ENCODE peak calls at places on chromosome 14, in ten cellular contexts. L, Q, T, N, Y, I, W, K, F and V are unnamed samples.

GRCh38 chr14:64541261-64541970 is 875 bp downstream of the HSPA2 start:
- DNase-seq in L (no peak), Q (peak; percentile 67), T (no peak), N (no peak), Y (no peak), I (no peak), W (no peak), K (no peak), F (peak; percentile 43), V (no peak)

GRCh38 chr14:38145142-38145541 is 62.6 kb upstream of the SSTR1 start:
- DNase-seq in L (no peak), Q (no peak), T (no peak), N (no peak), Y (no peak), I (no peak), W (no peak), K (no peak), F (peak; percentile 35), V (no peak)

GRCh38 chr14:90624732-90625444 is 191.3 kb downstream of the TTC7B start:
- DNase-seq in L (no peak), Q (no peak), T (no peak), N (no peak), Y (peak; percentile 39), I (no peak), W (peak; percentile 4), K (no peak), F (no peak), V (no peak)

GRCh38 chr14:103056322-103057027 is 874 bp downstream of the CDC42BPB start:
- DNase-seq in L (no peak), Q (peak; percentile 81), T (no peak), N (no peak), Y (peak; percentile 55), I (peak; percentile 61), W (no peak), K (peak; percentile 71), F (no peak), V (peak; percentile 41)

GRCh38 chr14:77603654-77604270 is 12.7 kb downstream of the SPTLC2 start:
- DNase-seq in L (no peak), Q (peak; percentile 57), T (no peak), N (no peak), Y (no peak), I (no peak), W (no peak), K (peak; percentile 38), F (peak; percentile 34), V (peak; percentile 39)

GRCh38 chr14:23520899-23521521 is 30.6 kb downstream of the ZFHX2 start:
- DNase-seq in L (no peak), Q (no peak), T (no peak), N (no peak), Y (no peak), I (no peak), W (no peak), K (no peak), F (no peak), V (no peak)

GRCh38 chr14:96198430-96199133 is 6.1 kb upstream of the BDKRB2 start:
- DNase-seq in L (no peak), Q (no peak), T (no peak), N (no peak), Y (no peak), I (no peak), W (no peak), K (no peak), F (no peak), V (no peak)

GRCh38 chr14:97299661-97300060 is 502.5 kb downstream of the VRK1 start:
- DNase-seq in L (no peak), Q (no peak), T (no peak), N (no peak), Y (no peak), I (no peak), W (no peak), K (peak; percentile 16), F (no peak), V (no peak)

GRCh38 chr14:95244587-95244986 is 75.1 kb downstream of the CLMN start:
- DNase-seq in L (no peak), Q (no peak), T (no peak), N (no peak), Y (no peak), I (no peak), W (no peak), K (no peak), F (no peak), V (no peak)

GRCh38 chr14:99155173-99155777 is 116.7 kb downstream of the BCL11B start:
- DNase-seq in L (no peak), Q (peak; percentile 70), T (no peak), N (no peak), Y (no peak), I (no peak), W (no peak), K (no peak), F (peak; percentile 33), V (peak; percentile 24)

GRCh38 chr14:65354715-65355114 is 57.8 kb upstream of the FUT8 start:
- DNase-seq in L (no peak), Q (no peak), T (no peak), N (no peak), Y (no peak), I (no peak), W (no peak), K (peak; percentile 28), F (no peak), V (no peak)

GRCh38 chr14:94686511-94687160 is 74.4 kb downstream of the SERPINA3 start:
- DNase-seq in L (no peak), Q (no peak), T (no peak), N (no peak), Y (no peak), I (no peak), W (no peak), K (no peak), F (no peak), V (no peak)

GRCh38 chr14:29817767-29818166 is 109.9 kb downstream of the PRKD1 start:
- DNase-seq in L (no peak), Q (no peak), T (no peak), N (no peak), Y (no peak), I (no peak), W (no peak), K (no peak), F (no peak), V (no peak)

GRCh38 chr14:32374155-32374554 is 45.1 kb downstream of the AKAP6 start:
- DNase-seq in L (no peak), Q (no peak), T (no peak), N (no peak), Y (no peak), I (no peak), W (no peak), K (no peak), F (no peak), V (no peak)

GRCh38 chr14:103512701-103513611 is 9.7 kb downstream of the CKB start:
- DNase-seq in L (no peak), Q (peak; percentile 91), T (peak; percentile 8), N (no peak), Y (peak; percentile 80), I (no peak), W (no peak), K (peak; percentile 51), F (peak; percentile 82), V (no peak)

GRCh38 chr14:32403688-32404087 is 74.6 kb downstream of the AKAP6 start:
- DNase-seq in L (no peak), Q (no peak), T (no peak), N (no peak), Y (no peak), I (no peak), W (no peak), K (no peak), F (no peak), V (no peak)

GRCh38 chr14:92121670-92122350 is at the start of the genes CPSF2 and NDUFB1:
- DNase-seq in L (peak; percentile 74), Q (peak; percentile 90), T (peak; percentile 91), N (peak; percentile 12), Y (peak; percentile 72), I (peak; percentile 83), W (peak; percentile 65), K (peak; percentile 78), F (peak; percentile 75), V (peak; percentile 52)

GRCh38 chr14:55103005-55103640 is 25.9 kb upstream of the LGALS3 start:
- DNase-seq in L (peak; percentile 19), Q (peak; percentile 77), T (no peak), N (no peak), Y (peak; percentile 95), I (peak; percentile 58), W (peak; percentile 52), K (peak; percentile 99), F (peak; percentile 94), V (peak; percentile 76)

GRCh38 chr14:104107611-104108569 is 22.4 kb downstream of the ASPG start:
- DNase-seq in L (no peak), Q (peak; percentile 37), T (no peak), N (no peak), Y (no peak), I (no peak), W (no peak), K (no peak), F (no peak), V (no peak)

GRCh38 chr14:99213603-99214002 is 58.4 kb downstream of the BCL11B start:
- DNase-seq in L (no peak), Q (peak; percentile 39), T (no peak), N (no peak), Y (no peak), I (no peak), W (no peak), K (no peak), F (no peak), V (no peak)

GRCh38 chr14:100671386-100671901 is 55.2 kb upstream of the DLK1 start:
- DNase-seq in L (no peak), Q (no peak), T (no peak), N (no peak), Y (no peak), I (no peak), W (no peak), K (no peak), F (no peak), V (no peak)

GRCh38 chr14:95261616-95262510 is 57.8 kb downstream of the CLMN start:
- DNase-seq in L (no peak), Q (no peak), T (no peak), N (no peak), Y (no peak), I (no peak), W (no peak), K (no peak), F (no peak), V (no peak)

GRCh38 chr14:65243766-65244442 is 141.6 kb upstream of the MAX start:
- DNase-seq in L (no peak), Q (no peak), T (no peak), N (no peak), Y (peak; percentile 36), I (no peak), W (no peak), K (peak; percentile 52), F (no peak), V (no peak)

GRCh38 chr14:49549881-49550280 is 36.3 kb downstream of the RPS29 start:
- DNase-seq in L (no peak), Q (no peak), T (no peak), N (no peak), Y (peak; percentile 44), I (no peak), W (no peak), K (no peak), F (no peak), V (no peak)

GRCh38 chr14:60648934-60649814 is at the start of gene SIX1:
- DNase-seq in L (no peak), Q (peak; percentile 83), T (peak; percentile 75), N (peak; percentile 27), Y (peak; percentile 95), I (peak; percentile 99), W (peak; percentile 74), K (peak; percentile 39), F (no peak), V (peak; percentile 61)

GRCh38 chr14:94623422-94623809 is 11.2 kb downstream of the SERPINA3 start:
- DNase-seq in L (no peak), Q (no peak), T (no peak), N (no peak), Y (no peak), I (no peak), W (no peak), K (no peak), F (no peak), V (no peak)

GRCh38 chr14:40365305-40365704 is 933.1 kb upstream of the FBXO33 start:
- DNase-seq in L (no peak), Q (no peak), T (no peak), N (no peak), Y (no peak), I (no peak), W (no peak), K (no peak), F (no peak), V (no peak)

GRCh38 chr14:55279384-55279783 is 8.2 kb downstream of the FBXO34 start:
- DNase-seq in L (no peak), Q (no peak), T (no peak), N (no peak), Y (no peak), I (no peak), W (no peak), K (no peak), F (no peak), V (no peak)